ENCODE peak calls at places on chromosome 12, in nine cellular contexts. One of them, this sample, is unnamed. For H3K4me1, the result is how much of the 10 kb centered on the place peaks cover.

GRCh38 chr12:88472775-88473174 is 107.5 kb downstream of the KITLG start:
- DNase-seq in HepG2: no peak
- DNase-seq in MM.1S: no peak
- DNase-seq in GM23248: peak
- DNase-seq in H1: no peak
- DNase-seq in fibroblast of lung: peak
- DNase-seq in mammary epithelial cell: peak
- DNase-seq in keratinocyte: no peak
- DNase-seq in neural progenitor cell: no peak
- DNase-seq in this sample: no peak

GRCh38 chr12:1117970-1118563 is 127.0 kb downstream of the ERC1 start:
- DNase-seq in HepG2: peak
- DNase-seq in MM.1S: peak
- DNase-seq in GM23248: peak
- DNase-seq in H1: no peak
- DNase-seq in fibroblast of lung: peak
- DNase-seq in mammary epithelial cell: peak
- DNase-seq in keratinocyte: no peak
- DNase-seq in neural progenitor cell: peak
- DNase-seq in this sample: peak

GRCh38 chr12:117749431-117749830 is 219.4 kb downstream of the KSR2 start:
- DNase-seq in HepG2: no peak
- DNase-seq in MM.1S: no peak
- DNase-seq in GM23248: no peak
- DNase-seq in H1: no peak
- DNase-seq in fibroblast of lung: no peak
- DNase-seq in mammary epithelial cell: no peak
- DNase-seq in keratinocyte: no peak
- DNase-seq in neural progenitor cell: no peak
- DNase-seq in this sample: no peak

GRCh38 chr12:101051901-101052550 is 158.0 kb downstream of the SLC5A8 start:
- DNase-seq in HepG2: peak
- DNase-seq in MM.1S: no peak
- DNase-seq in GM23248: peak
- DNase-seq in H1: no peak
- DNase-seq in fibroblast of lung: peak
- DNase-seq in mammary epithelial cell: peak
- DNase-seq in keratinocyte: peak
- DNase-seq in neural progenitor cell: no peak
- DNase-seq in this sample: no peak

GRCh38 chr12:91404362-91404899 is 221.8 kb upstream of the DCN start:
- DNase-seq in HepG2: no peak
- DNase-seq in MM.1S: no peak
- DNase-seq in GM23248: no peak
- DNase-seq in H1: no peak
- DNase-seq in fibroblast of lung: no peak
- DNase-seq in mammary epithelial cell: peak
- DNase-seq in keratinocyte: no peak
- DNase-seq in neural progenitor cell: no peak
- DNase-seq in this sample: no peak

GRCh38 chr12:51815571-51815970 is 32.9 kb downstream of the FIGNL2 start:
- DNase-seq in HepG2: no peak
- DNase-seq in MM.1S: no peak
- DNase-seq in GM23248: peak
- DNase-seq in H1: no peak
- DNase-seq in fibroblast of lung: no peak
- DNase-seq in mammary epithelial cell: no peak
- DNase-seq in keratinocyte: no peak
- DNase-seq in neural progenitor cell: peak
- DNase-seq in this sample: peak

GRCh38 chr12:59079029-59079428 is 158.7 kb upstream of the LRIG3 start:
- DNase-seq in HepG2: no peak
- DNase-seq in MM.1S: no peak
- DNase-seq in GM23248: no peak
- DNase-seq in H1: no peak
- DNase-seq in fibroblast of lung: no peak
- DNase-seq in mammary epithelial cell: peak
- DNase-seq in keratinocyte: no peak
- DNase-seq in neural progenitor cell: no peak
- DNase-seq in this sample: no peak

GRCh38 chr12:47219243-47219642 is 139.5 kb upstream of the AMIGO2 start:
- DNase-seq in HepG2: no peak
- DNase-seq in MM.1S: no peak
- DNase-seq in GM23248: peak
- DNase-seq in H1: no peak
- DNase-seq in fibroblast of lung: peak
- DNase-seq in mammary epithelial cell: peak
- DNase-seq in keratinocyte: no peak
- DNase-seq in neural progenitor cell: no peak
- DNase-seq in this sample: no peak

GRCh38 chr12:64598831-64599230 is 11.5 kb upstream of the RASSF3 start:
- DNase-seq in HepG2: no peak
- DNase-seq in MM.1S: no peak
- DNase-seq in GM23248: no peak
- DNase-seq in H1: no peak
- DNase-seq in fibroblast of lung: no peak
- DNase-seq in mammary epithelial cell: no peak
- DNase-seq in keratinocyte: no peak
- DNase-seq in neural progenitor cell: no peak
- DNase-seq in this sample: no peak

GRCh38 chr12:85662209-85662607 is 174.0 kb downstream of the RASSF9 start:
- DNase-seq in HepG2: no peak
- DNase-seq in MM.1S: no peak
- DNase-seq in GM23248: no peak
- DNase-seq in H1: no peak
- DNase-seq in fibroblast of lung: no peak
- DNase-seq in mammary epithelial cell: no peak
- DNase-seq in keratinocyte: no peak
- DNase-seq in neural progenitor cell: no peak
- DNase-seq in this sample: no peak

GRCh38 chr12:43109626-43110345 is 442.2 kb downstream of the ADAMTS20 start:
- DNase-seq in HepG2: no peak
- DNase-seq in MM.1S: no peak
- DNase-seq in GM23248: peak
- DNase-seq in H1: no peak
- DNase-seq in fibroblast of lung: peak
- DNase-seq in mammary epithelial cell: peak
- DNase-seq in keratinocyte: no peak
- DNase-seq in neural progenitor cell: no peak
- DNase-seq in this sample: no peak

DNA sequence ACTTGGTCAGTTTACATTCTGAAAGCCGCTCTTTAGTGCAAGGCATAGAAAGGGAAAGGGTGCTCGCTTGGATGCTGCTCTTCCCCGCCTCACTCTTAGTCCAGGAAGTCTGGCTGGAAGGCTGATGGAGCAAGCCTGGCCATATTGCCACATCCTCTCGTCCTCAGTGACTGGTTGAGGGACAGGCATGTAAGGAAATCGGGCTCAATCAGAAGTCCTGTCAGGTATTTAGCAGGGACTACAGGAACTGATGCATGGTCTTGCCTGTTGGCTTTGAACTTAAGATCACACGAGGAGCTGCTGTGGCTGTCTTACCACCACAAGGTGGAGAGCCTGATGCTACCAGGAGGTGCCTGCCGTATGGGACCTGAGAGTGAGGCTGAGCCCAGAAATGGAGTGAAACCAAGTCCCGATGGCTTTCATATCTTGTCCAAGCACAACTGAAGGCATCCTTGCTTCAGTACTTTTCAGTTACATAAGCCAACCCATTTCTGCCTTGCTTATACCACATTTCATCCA is 10.7 kb upstream of the C12orf75 start:
- DNase-seq in HepG2: no peak
- DNase-seq in MM.1S: no peak
- DNase-seq in GM23248: no peak
- DNase-seq in H1: no peak
- DNase-seq in fibroblast of lung: no peak
- DNase-seq in mammary epithelial cell: no peak
- DNase-seq in keratinocyte: no peak
- DNase-seq in neural progenitor cell: no peak
- DNase-seq in this sample: peak
- H2AFZ ChIP-seq in HepG2: no peak
- H2AFZ ChIP-seq in MM.1S: no peak
- H2AFZ ChIP-seq in GM23248: no peak
- H2AFZ ChIP-seq in H1: no peak
- H2AFZ ChIP-seq in fibroblast of lung: no peak
- H2AFZ ChIP-seq in mammary epithelial cell: no peak
- H2AFZ ChIP-seq in keratinocyte: no peak
- H2AFZ ChIP-seq in neural progenitor cell: no peak
- H2AFZ ChIP-seq in this sample: peak

GRCh38 chr12:4267904-4268548 is 5.5 kb upstream of the CCND2 start:
- DNase-seq in HepG2: no peak
- DNase-seq in MM.1S: no peak
- DNase-seq in GM23248: no peak
- DNase-seq in H1: no peak
- DNase-seq in fibroblast of lung: no peak
- DNase-seq in mammary epithelial cell: no peak
- DNase-seq in keratinocyte: no peak
- DNase-seq in neural progenitor cell: no peak
- DNase-seq in this sample: no peak

GRCh38 chr12:4266990-4267389 is 6.6 kb upstream of the CCND2 start:
- DNase-seq in HepG2: no peak
- DNase-seq in MM.1S: no peak
- DNase-seq in GM23248: no peak
- DNase-seq in H1: no peak
- DNase-seq in fibroblast of lung: no peak
- DNase-seq in mammary epithelial cell: no peak
- DNase-seq in keratinocyte: no peak
- DNase-seq in neural progenitor cell: no peak
- DNase-seq in this sample: no peak

GRCh38 chr12:4269279-4269991 is 4.1 kb upstream of the CCND2 start:
- DNase-seq in HepG2: no peak
- DNase-seq in MM.1S: peak
- DNase-seq in GM23248: peak
- DNase-seq in H1: no peak
- DNase-seq in fibroblast of lung: peak
- DNase-seq in mammary epithelial cell: peak
- DNase-seq in keratinocyte: no peak
- DNase-seq in neural progenitor cell: peak
- DNase-seq in this sample: peak

GRCh38 chr12:4270016-4270669 is 3.4 kb upstream of the CCND2 start:
- DNase-seq in HepG2: no peak
- DNase-seq in MM.1S: peak
- DNase-seq in GM23248: no peak
- DNase-seq in H1: no peak
- DNase-seq in fibroblast of lung: no peak
- DNase-seq in mammary epithelial cell: no peak
- DNase-seq in keratinocyte: no peak
- DNase-seq in neural progenitor cell: peak
- DNase-seq in this sample: peak

DNA sequence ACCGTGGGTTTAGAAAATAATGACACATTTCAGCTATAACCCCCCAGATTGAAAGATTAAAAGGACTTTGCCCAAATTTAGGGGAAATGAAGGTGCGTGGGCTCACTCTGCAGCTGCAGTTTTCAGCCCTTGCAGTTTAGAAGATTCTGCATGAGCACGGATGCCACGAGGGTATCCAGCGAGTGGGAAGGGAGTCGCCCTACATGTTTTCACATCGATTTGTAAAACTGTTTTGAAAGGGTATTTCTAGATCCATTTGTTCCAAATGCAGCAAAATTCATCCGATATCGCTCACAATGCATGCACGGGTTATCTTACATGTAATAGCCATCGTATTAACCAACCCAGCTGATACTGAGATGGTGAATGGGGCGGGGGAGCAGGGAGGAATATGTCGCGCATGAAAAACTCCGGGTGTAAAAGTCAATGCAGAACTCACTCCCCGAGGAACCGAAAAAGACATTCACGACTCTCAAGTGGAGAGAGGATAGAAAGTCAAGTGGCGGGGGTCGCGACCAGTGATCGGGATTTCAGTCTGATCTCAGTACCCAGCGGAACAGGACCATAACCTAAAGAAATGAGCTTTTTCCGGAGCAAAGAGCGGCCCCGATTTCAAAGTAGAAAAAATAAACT is 4.9 kb upstream of the CCND2 start:
- DNase-seq in HepG2: no peak
- DNase-seq in MM.1S: no peak
- DNase-seq in GM23248: peak
- DNase-seq in H1: no peak
- DNase-seq in fibroblast of lung: no peak
- DNase-seq in mammary epithelial cell: no peak
- DNase-seq in keratinocyte: no peak
- DNase-seq in neural progenitor cell: peak
- DNase-seq in this sample: no peak
- TF ChIP-seq EZH2 in HepG2: peak
- TF ChIP-seq EZH2 in MM.1S: peak
- TF ChIP-seq EZH2 in GM23248: peak
- TF ChIP-seq EZH2 in H1: peak
- TF ChIP-seq EZH2 in fibroblast of lung: peak
- TF ChIP-seq EZH2 in mammary epithelial cell: peak
- TF ChIP-seq EZH2 in keratinocyte: peak
- TF ChIP-seq EZH2 in neural progenitor cell: peak
- TF ChIP-seq EZH2 in this sample: peak

GRCh38 chr12:106871477-106871876 is 84.2 kb upstream of the TMEM263 start:
- DNase-seq in HepG2: no peak
- DNase-seq in MM.1S: no peak
- DNase-seq in GM23248: peak
- DNase-seq in H1: no peak
- DNase-seq in fibroblast of lung: peak
- DNase-seq in mammary epithelial cell: peak
- DNase-seq in keratinocyte: no peak
- DNase-seq in neural progenitor cell: peak
- DNase-seq in this sample: no peak
- H3K4me1 ChIP-seq in HepG2: under half
- H3K4me1 ChIP-seq in MM.1S: under half
- H3K4me1 ChIP-seq in GM23248: under half
- H3K4me1 ChIP-seq in H1: under half
- H3K4me1 ChIP-seq in fibroblast of lung: under half
- H3K4me1 ChIP-seq in mammary epithelial cell: under half
- H3K4me1 ChIP-seq in keratinocyte: under half
- H3K4me1 ChIP-seq in neural progenitor cell: under half
- H3K4me1 ChIP-seq in this sample: under half

GRCh38 chr12:3492868-3493224 is 1.8 kb downstream of the PRMT8 start:
- DNase-seq in HepG2: no peak
- DNase-seq in MM.1S: no peak
- DNase-seq in GM23248: no peak
- DNase-seq in H1: no peak
- DNase-seq in fibroblast of lung: no peak
- DNase-seq in mammary epithelial cell: no peak
- DNase-seq in keratinocyte: no peak
- DNase-seq in neural progenitor cell: no peak
- DNase-seq in this sample: no peak
- H2AFZ ChIP-seq in HepG2: no peak
- H2AFZ ChIP-seq in MM.1S: no peak
- H2AFZ ChIP-seq in GM23248: no peak
- H2AFZ ChIP-seq in H1: no peak
- H2AFZ ChIP-seq in fibroblast of lung: no peak
- H2AFZ ChIP-seq in mammary epithelial cell: no peak
- H2AFZ ChIP-seq in keratinocyte: no peak
- H2AFZ ChIP-seq in neural progenitor cell: no peak
- H2AFZ ChIP-seq in this sample: no peak